ENCODE peak calls at places on chromosomes 13 and 19, in nine cellular contexts. C is tibial nerve; O is caudate nucleus; E is PC-3; V is fibroblast of lung; G is CD4-positive, CD25-positive, alpha-beta regulatory T cell; Z is upper lobe of left lung; K is CD4-positive, alpha-beta T cell; B is A673. M is an unnamed sample.

GRCh38 chr19:46224773-46225172 is 4.8 kb upstream of the IGFL1 start:
- DNase-seq in C (no peak), O (no peak), E (peak), V (no peak), G (no peak), Z (no peak), K (no peak), B (no peak), M (no peak)

GRCh38 chr13:40438022-40438692 is 228.3 kb downstream of the FOXO1 start:
- DNase-seq in C (no peak), O (no peak), E (no peak), V (no peak), G (no peak), Z (no peak), K (no peak), B (no peak), M (no peak)

GRCh38 chr13:41199526-41199925 is 5.2 kb upstream of the KBTBD7 start:
- DNase-seq in C (no peak), O (no peak), E (no peak), V (no peak), G (no peak), Z (no peak), K (no peak), B (no peak), M (no peak)

GRCh38 chr19:42345191-42345812 is 19.9 kb downstream of the MEGF8 start:
- DNase-seq in C (no peak), O (no peak), E (no peak), V (peak), G (no peak), Z (no peak), K (no peak), B (no peak), M (no peak)

GRCh38 chr13:85316501-85316900 is 482.7 kb downstream of the SLITRK6 start:
- DNase-seq in C (no peak), O (no peak), E (no peak), V (peak), G (no peak), Z (no peak), K (no peak), B (peak), M (no peak)

GRCh38 chr19:51138549-51138979 is 3.5 kb upstream of the SIGLEC7 start:
- DNase-seq in C (no peak), O (no peak), E (no peak), V (no peak), G (no peak), Z (peak), K (no peak), B (no peak), M (no peak)

GRCh38 chr13:109510036-109510435 is 276.3 kb downstream of the IRS2 start:
- DNase-seq in C (no peak), O (no peak), E (no peak), V (no peak), G (no peak), Z (no peak), K (no peak), B (no peak), M (no peak)

GRCh38 chr19:49851456-49852259 is 699 bp downstream of the PTOV1 start:
- DNase-seq in C (no peak), O (peak), E (peak), V (no peak), G (peak), Z (no peak), K (peak), B (peak), M (peak)

GRCh38 chr19:40716031-40716654 is 543 bp downstream of the COQ8B start:
- DNase-seq in C (no peak), O (peak), E (peak), V (no peak), G (peak), Z (no peak), K (peak), B (no peak), M (no peak)

DNA sequence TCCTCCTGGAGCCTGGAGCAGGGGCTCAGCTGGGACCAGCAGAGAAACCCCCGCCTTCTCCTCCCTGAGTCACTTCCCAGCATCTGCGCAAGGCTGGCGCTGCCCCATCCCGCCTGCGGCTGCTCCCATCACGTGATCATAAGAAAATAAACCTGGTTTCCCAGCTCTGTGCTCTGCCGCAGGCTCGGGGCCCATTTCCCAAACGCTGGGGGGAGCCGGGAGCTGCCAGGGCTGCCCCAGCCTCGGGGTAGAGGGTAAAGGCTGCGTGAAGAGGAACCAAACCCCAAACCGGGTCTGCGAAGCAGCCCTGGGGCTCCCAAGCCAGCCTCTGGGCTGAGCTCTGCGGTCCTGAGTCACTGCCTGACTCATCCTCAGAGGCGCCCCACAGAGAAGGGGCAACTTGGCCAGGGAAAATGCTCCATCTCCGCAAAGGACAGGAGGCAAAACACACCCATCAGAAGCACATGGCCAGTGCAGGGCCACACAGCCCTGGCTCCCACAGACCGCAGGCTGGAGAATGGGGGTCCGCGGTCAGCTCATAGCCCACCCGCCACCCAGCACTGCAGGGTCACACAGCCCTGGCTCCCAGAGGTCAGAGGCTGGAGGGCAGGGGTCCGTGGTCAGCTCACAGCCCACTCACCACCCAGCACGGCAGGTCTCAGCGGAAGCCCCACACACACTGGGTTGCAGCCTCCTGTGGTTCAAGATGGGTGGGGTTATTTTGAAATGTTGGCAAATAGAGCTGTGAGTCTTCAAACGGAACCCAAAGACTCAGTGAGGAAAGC is 67.1 kb downstream of the RASA3 start:
- DNase-seq in C (peak), O (peak), E (peak), V (peak), G (peak), Z (peak), K (peak), B (peak), M (peak)
- H3K27ac ChIP-seq in C (peak), O (peak), E (peak), V (peak), G (peak), Z (peak), K (peak), B (peak), M (peak)

GRCh38 chr19:11201791-11202190 is 4.4 kb upstream of the KANK2 start:
- DNase-seq in C (no peak), O (no peak), E (no peak), V (no peak), G (no peak), Z (no peak), K (no peak), B (no peak), M (no peak)
- H3K27ac ChIP-seq in C (peak), O (no peak), E (no peak), V (no peak), G (no peak), Z (peak), K (no peak), B (no peak), M (no peak)

GRCh38 chr19:55855160-55855559 is 18.8 kb downstream of the NLRP4 start:
- DNase-seq in C (no peak), O (no peak), E (no peak), V (no peak), G (no peak), Z (no peak), K (no peak), B (no peak), M (no peak)
- H3K27ac ChIP-seq in C (no peak), O (no peak), E (no peak), V (no peak), G (no peak), Z (no peak), K (no peak), B (no peak), M (no peak)

GRCh38 chr19:17110599-17110966 is 35.0 kb downstream of the MYO9B start:
- DNase-seq in C (no peak), O (no peak), E (no peak), V (no peak), G (no peak), Z (no peak), K (no peak), B (no peak), M (no peak)
- H3K27ac ChIP-seq in C (peak), O (peak), E (no peak), V (peak), G (no peak), Z (peak), K (peak), B (no peak), M (no peak)

GRCh38 chr13:29963086-29963485 is 112.7 kb upstream of the UBL3 start:
- DNase-seq in C (no peak), O (peak), E (no peak), V (no peak), G (no peak), Z (no peak), K (no peak), B (no peak), M (no peak)

GRCh38 chr13:29959086-29959485 is 108.7 kb upstream of the UBL3 start:
- DNase-seq in C (no peak), O (no peak), E (no peak), V (no peak), G (no peak), Z (no peak), K (no peak), B (no peak), M (no peak)

GRCh38 chr13:29959621-29960020 is 109.2 kb upstream of the UBL3 start:
- DNase-seq in C (no peak), O (no peak), E (no peak), V (no peak), G (no peak), Z (no peak), K (no peak), B (no peak), M (no peak)

GRCh38 chr13:29958476-29958875 is 108.1 kb upstream of the UBL3 start:
- DNase-seq in C (no peak), O (no peak), E (no peak), V (no peak), G (no peak), Z (no peak), K (no peak), B (no peak), M (no peak)

DNA sequence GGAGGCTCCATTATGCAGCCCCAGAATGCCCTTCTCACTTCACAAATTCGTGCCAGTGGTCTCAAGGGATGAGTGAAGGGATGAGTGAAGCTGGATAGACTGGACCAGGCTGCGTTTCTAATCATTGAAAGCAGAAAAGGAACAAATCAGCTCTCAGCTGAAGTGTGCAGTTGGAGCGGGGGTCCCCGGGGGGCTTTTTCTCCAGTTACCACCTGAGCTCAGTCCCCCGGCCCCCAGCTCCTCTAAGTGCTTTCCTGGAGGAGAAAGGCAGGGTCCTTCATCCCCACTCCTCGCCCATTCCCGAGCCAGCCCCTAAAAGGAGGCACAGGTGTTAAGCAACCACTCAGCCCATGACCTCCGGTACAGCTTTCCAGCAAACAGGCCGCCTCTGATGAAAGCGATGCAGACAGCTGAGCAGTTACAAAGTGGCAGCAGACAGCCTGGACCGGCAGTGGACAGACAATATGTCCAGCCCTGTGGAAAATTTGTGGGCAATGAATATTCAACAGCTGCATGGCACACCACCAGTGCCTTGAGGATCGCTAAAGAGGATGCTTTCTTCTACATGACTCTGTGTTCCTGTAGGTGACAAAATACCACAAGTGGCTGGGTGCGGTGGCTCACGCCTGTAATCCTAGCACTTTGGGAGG is 110.7 kb upstream of the UBL3 start:
- DNase-seq in C (no peak), O (no peak), E (no peak), V (no peak), G (no peak), Z (no peak), K (no peak), B (no peak), M (no peak)
- H3K27ac ChIP-seq in C (no peak), O (no peak), E (no peak), V (no peak), G (no peak), Z (no peak), K (no peak), B (no peak), M (no peak)

GRCh38 chr19:14795078-14795721 is 16.8 kb upstream of the ADGRE2 start:
- DNase-seq in C (no peak), O (no peak), E (peak), V (no peak), G (no peak), Z (peak), K (no peak), B (peak), M (no peak)

GRCh38 chr19:14796021-14796420 is 17.7 kb upstream of the ADGRE2 start:
- DNase-seq in C (no peak), O (no peak), E (no peak), V (no peak), G (no peak), Z (no peak), K (no peak), B (no peak), M (no peak)

GRCh38 chr19:14804755-14805154 is 26.4 kb upstream of the ADGRE2 start:
- DNase-seq in C (no peak), O (no peak), E (no peak), V (peak), G (no peak), Z (no peak), K (no peak), B (no peak), M (no peak)

DNA sequence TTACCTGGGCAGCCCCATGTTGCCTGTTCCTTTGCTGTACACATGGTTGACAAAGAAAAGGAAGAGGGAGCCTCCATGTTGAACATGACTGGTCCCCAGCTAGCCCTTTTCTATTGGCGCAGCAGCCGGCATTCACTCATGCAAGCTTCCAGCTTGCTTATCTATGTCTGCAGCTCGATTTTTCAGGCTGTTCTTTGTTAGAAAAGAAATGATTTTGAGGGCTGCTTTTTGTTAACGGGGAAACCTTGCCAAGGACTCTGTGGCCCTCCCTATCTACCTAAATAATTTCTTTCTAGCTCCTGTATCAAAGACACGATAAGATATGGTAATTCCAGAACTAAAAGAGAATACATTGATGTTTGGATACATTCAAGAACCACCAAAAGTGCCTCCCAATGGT is 20.4 kb upstream of the ADGRE2 start:
- DNase-seq in C (no peak), O (no peak), E (no peak), V (no peak), G (no peak), Z (no peak), K (no peak), B (no peak), M (no peak)
- H3K27ac ChIP-seq in C (no peak), O (no peak), E (no peak), V (no peak), G (no peak), Z (no peak), K (no peak), B (no peak), M (no peak)

GRCh38 chr19:17719730-17720486 is 628 bp downstream of the MAP1S start:
- DNase-seq in C (no peak), O (peak), E (peak), V (no peak), G (peak), Z (peak), K (peak), B (no peak), M (no peak)
- H3K27ac ChIP-seq in C (peak), O (peak), E (no peak), V (peak), G (peak), Z (peak), K (no peak), B (peak), M (peak)

GRCh38 chr19:738509-739128 is 12.3 kb upstream of the MISP start:
- DNase-seq in C (no peak), O (no peak), E (no peak), V (no peak), G (no peak), Z (no peak), K (no peak), B (no peak), M (no peak)

GRCh38 chr19:742540-743075 is 8.3 kb upstream of the MISP start:
- DNase-seq in C (no peak), O (no peak), E (no peak), V (no peak), G (no peak), Z (no peak), K (no peak), B (no peak), M (no peak)

GRCh38 chr19:743168-743687 is 7.7 kb upstream of the MISP start:
- DNase-seq in C (no peak), O (no peak), E (no peak), V (peak), G (no peak), Z (peak), K (no peak), B (no peak), M (peak)

GRCh38 chr19:739998-740715 is 10.8 kb upstream of the MISP start:
- DNase-seq in C (no peak), O (no peak), E (no peak), V (no peak), G (no peak), Z (no peak), K (no peak), B (no peak), M (no peak)

GRCh38 chr19:741506-742131 is 9.3 kb upstream of the MISP start:
- DNase-seq in C (no peak), O (no peak), E (peak), V (no peak), G (no peak), Z (no peak), K (no peak), B (peak), M (peak)
- H3K27ac ChIP-seq in C (no peak), O (no peak), E (no peak), V (no peak), G (no peak), Z (no peak), K (no peak), B (no peak), M (no peak)

M was measured in mesendoderm.